ENCODE peak calls at places on chromosomes 6 and 20, in five cellular contexts. One of them, this sample, is unnamed.

GRCh38 chr6:166078294-166078693 is 89.4 kb downstream of the TBXT start:
- DNase-seq in IMR-90: peak; percentile 96
- DNase-seq in AG04450: peak; percentile 89
- DNase-seq in body of pancreas: peak; percentile 20
- DNase-seq in CD4-positive, alpha-beta T cell: no peak
- DNase-seq in this sample: no peak

GRCh38 chr20:46894579-46894958 is at the start of gene EYA2:
- DNase-seq in AG04450: no peak
- DNase-seq in IMR-90: peak; percentile 25
- DNase-seq in CD4-positive, alpha-beta T cell: no peak
- DNase-seq in body of pancreas: no peak
- DNase-seq in this sample: no peak

GRCh38 chr20:54727490-54727889 is 252.1 kb downstream of the DOK5 start:
- DNase-seq in IMR-90: no peak
- DNase-seq in body of pancreas: no peak
- DNase-seq in CD4-positive, alpha-beta T cell: no peak
- DNase-seq in AG04450: no peak
- DNase-seq in this sample: no peak

GRCh38 chr6:33018904-33019303 is 9.5 kb upstream of the HLA-DOA start:
- DNase-seq in body of pancreas: peak; percentile 84
- DNase-seq in AG04450: no peak
- DNase-seq in IMR-90: peak; percentile 47
- DNase-seq in CD4-positive, alpha-beta T cell: no peak
- DNase-seq in this sample: peak; percentile 91

GRCh38 chr6:31356946-31357466 is at the start of gene HLA-B:
- DNase-seq in AG04450: peak; percentile 47
- DNase-seq in body of pancreas: peak; percentile 80
- DNase-seq in CD4-positive, alpha-beta T cell: peak; percentile 88
- DNase-seq in IMR-90: peak; percentile 87
- DNase-seq in this sample: peak; percentile 83

GRCh38 chr6:112221561-112221960 is 32.8 kb downstream of the LAMA4 start:
- DNase-seq in IMR-90: no peak
- DNase-seq in CD4-positive, alpha-beta T cell: no peak
- DNase-seq in body of pancreas: no peak
- DNase-seq in AG04450: no peak
- DNase-seq in this sample: no peak

GRCh38 chr6:141451176-141451507 is 681.6 kb upstream of the GJE1 start:
- DNase-seq in IMR-90: no peak
- DNase-seq in body of pancreas: no peak
- DNase-seq in CD4-positive, alpha-beta T cell: no peak
- DNase-seq in AG04450: no peak
- DNase-seq in this sample: no peak

GRCh38 chr6:42963855-42964605 is 3.5 kb downstream of the GNMT start:
- DNase-seq in CD4-positive, alpha-beta T cell: no peak
- DNase-seq in AG04450: peak; percentile 20
- DNase-seq in body of pancreas: peak; percentile 57
- DNase-seq in IMR-90: peak; percentile 58
- DNase-seq in this sample: no peak

GRCh38 chr6:116298968-116299367 is 19.2 kb upstream of the TSPYL1 start:
- DNase-seq in CD4-positive, alpha-beta T cell: no peak
- DNase-seq in IMR-90: no peak
- DNase-seq in body of pancreas: no peak
- DNase-seq in AG04450: no peak
- DNase-seq in this sample: no peak

GRCh38 chr6:17930321-17930993 is 57.0 kb downstream of the KIF13A start:
- DNase-seq in IMR-90: peak; percentile 40
- DNase-seq in CD4-positive, alpha-beta T cell: no peak
- DNase-seq in AG04450: no peak
- DNase-seq in body of pancreas: no peak
- DNase-seq in this sample: no peak

GRCh38 chr6:161242779-161243693 is 30.8 kb downstream of the AGPAT4 start:
- DNase-seq in CD4-positive, alpha-beta T cell: no peak
- DNase-seq in body of pancreas: no peak
- DNase-seq in IMR-90: peak; percentile 41
- DNase-seq in AG04450: no peak
- DNase-seq in this sample: peak; percentile 60

GRCh38 chr6:85346196-85346595 is 103.7 kb upstream of the NT5E start:
- DNase-seq in body of pancreas: no peak
- DNase-seq in CD4-positive, alpha-beta T cell: no peak
- DNase-seq in IMR-90: no peak
- DNase-seq in AG04450: no peak
- DNase-seq in this sample: no peak

GRCh38 chr6:43634702-43635303 is 837 bp upstream of the MAD2L1BP start:
- DNase-seq in CD4-positive, alpha-beta T cell: no peak
- DNase-seq in body of pancreas: no peak
- DNase-seq in IMR-90: no peak
- DNase-seq in AG04450: no peak
- DNase-seq in this sample: no peak

GRCh38 chr6:124997196-124997875 is 35.1 kb downstream of the RNF217 start:
- DNase-seq in body of pancreas: no peak
- DNase-seq in CD4-positive, alpha-beta T cell: no peak
- DNase-seq in AG04450: no peak
- DNase-seq in IMR-90: no peak
- DNase-seq in this sample: no peak

GRCh38 chr6:24831771-24832718 is 33.3 kb upstream of the ARMH2 start:
- DNase-seq in IMR-90: peak; percentile 40
- DNase-seq in AG04450: no peak
- DNase-seq in CD4-positive, alpha-beta T cell: no peak
- DNase-seq in body of pancreas: no peak
- DNase-seq in this sample: no peak

GRCh38 chr6:131029661-131030297 is 33.3 kb downstream of the EPB41L2 start:
- DNase-seq in body of pancreas: no peak
- DNase-seq in IMR-90: peak; percentile 65
- DNase-seq in CD4-positive, alpha-beta T cell: no peak
- DNase-seq in AG04450: no peak
- DNase-seq in this sample: no peak

GRCh38 chr6:21219241-21219640 is 374.3 kb upstream of the SOX4 start:
- DNase-seq in CD4-positive, alpha-beta T cell: no peak
- DNase-seq in AG04450: no peak
- DNase-seq in body of pancreas: no peak
- DNase-seq in IMR-90: no peak
- DNase-seq in this sample: no peak

GRCh38 chr6:27553123-27553904 is 80.4 kb upstream of the ZNF184 start:
- DNase-seq in body of pancreas: no peak
- DNase-seq in CD4-positive, alpha-beta T cell: no peak
- DNase-seq in IMR-90: peak; percentile 57
- DNase-seq in AG04450: no peak
- DNase-seq in this sample: no peak

GRCh38 chr20:37042986-37043972 is 52.5 kb downstream of the RBL1 start:
- DNase-seq in CD4-positive, alpha-beta T cell: no peak
- DNase-seq in body of pancreas: peak; percentile 3
- DNase-seq in AG04450: no peak
- DNase-seq in IMR-90: no peak
- DNase-seq in this sample: no peak

GRCh38 chr20:17083738-17084137 is 143.1 kb upstream of the PCSK2 start:
- DNase-seq in body of pancreas: no peak
- DNase-seq in IMR-90: peak; percentile 10
- DNase-seq in CD4-positive, alpha-beta T cell: no peak
- DNase-seq in AG04450: no peak
- DNase-seq in this sample: no peak

GRCh38 chr6:131400054-131400781 is 172.8 kb upstream of the ARG1 start:
- DNase-seq in IMR-90: peak; percentile 67
- DNase-seq in body of pancreas: no peak
- DNase-seq in AG04450: peak; percentile 21
- DNase-seq in CD4-positive, alpha-beta T cell: no peak
- DNase-seq in this sample: no peak

GRCh38 chr20:10919549-10920140 is 245.8 kb upstream of the JAG1 start:
- DNase-seq in IMR-90: peak; percentile 86
- DNase-seq in body of pancreas: no peak
- DNase-seq in AG04450: no peak
- DNase-seq in CD4-positive, alpha-beta T cell: no peak
- DNase-seq in this sample: no peak

GRCh38 chr20:59669451-59669850 is 65.1 kb downstream of the PHACTR3 start:
- DNase-seq in AG04450: no peak
- DNase-seq in CD4-positive, alpha-beta T cell: no peak
- DNase-seq in IMR-90: no peak
- DNase-seq in body of pancreas: no peak
- DNase-seq in this sample: no peak
- H3K9me3 ChIP-seq in AG04450: peaks cover 28% of the 10 kb centered on the region
- H3K9me3 ChIP-seq in CD4-positive, alpha-beta T cell: no peaks in the 10 kb centered on the region
- H3K9me3 ChIP-seq in IMR-90: peaks cover 56% of the 10 kb centered on the region
- H3K9me3 ChIP-seq in body of pancreas: no peaks in the 10 kb centered on the region
- H3K9me3 ChIP-seq in this sample: no peaks in the 10 kb centered on the region

GRCh38 chr20:35285806-35286076 is 1.2 kb upstream of the EIF6 start:
- DNase-seq in AG04450: no peak
- DNase-seq in body of pancreas: no peak
- DNase-seq in CD4-positive, alpha-beta T cell: no peak
- DNase-seq in IMR-90: peak; percentile 31
- DNase-seq in this sample: no peak

GRCh38 chr20:35281506-35282101 is 3.0 kb downstream of the EIF6 start:
- DNase-seq in CD4-positive, alpha-beta T cell: no peak
- DNase-seq in AG04450: no peak
- DNase-seq in IMR-90: no peak
- DNase-seq in body of pancreas: no peak
- DNase-seq in this sample: no peak

GRCh38 chr20:35284267-35284991 is at the start of gene EIF6:
- DNase-seq in CD4-positive, alpha-beta T cell: peak; percentile 47
- DNase-seq in AG04450: peak; percentile 55
- DNase-seq in IMR-90: peak; percentile 87
- DNase-seq in body of pancreas: peak; percentile 82
- DNase-seq in this sample: peak; percentile 78

GRCh38 chr20:35284992-35285805 is 627 bp upstream of the EIF6 start:
- DNase-seq in IMR-90: no peak
- DNase-seq in AG04450: no peak
- DNase-seq in body of pancreas: no peak
- DNase-seq in CD4-positive, alpha-beta T cell: no peak
- DNase-seq in this sample: no peak

DNA sequence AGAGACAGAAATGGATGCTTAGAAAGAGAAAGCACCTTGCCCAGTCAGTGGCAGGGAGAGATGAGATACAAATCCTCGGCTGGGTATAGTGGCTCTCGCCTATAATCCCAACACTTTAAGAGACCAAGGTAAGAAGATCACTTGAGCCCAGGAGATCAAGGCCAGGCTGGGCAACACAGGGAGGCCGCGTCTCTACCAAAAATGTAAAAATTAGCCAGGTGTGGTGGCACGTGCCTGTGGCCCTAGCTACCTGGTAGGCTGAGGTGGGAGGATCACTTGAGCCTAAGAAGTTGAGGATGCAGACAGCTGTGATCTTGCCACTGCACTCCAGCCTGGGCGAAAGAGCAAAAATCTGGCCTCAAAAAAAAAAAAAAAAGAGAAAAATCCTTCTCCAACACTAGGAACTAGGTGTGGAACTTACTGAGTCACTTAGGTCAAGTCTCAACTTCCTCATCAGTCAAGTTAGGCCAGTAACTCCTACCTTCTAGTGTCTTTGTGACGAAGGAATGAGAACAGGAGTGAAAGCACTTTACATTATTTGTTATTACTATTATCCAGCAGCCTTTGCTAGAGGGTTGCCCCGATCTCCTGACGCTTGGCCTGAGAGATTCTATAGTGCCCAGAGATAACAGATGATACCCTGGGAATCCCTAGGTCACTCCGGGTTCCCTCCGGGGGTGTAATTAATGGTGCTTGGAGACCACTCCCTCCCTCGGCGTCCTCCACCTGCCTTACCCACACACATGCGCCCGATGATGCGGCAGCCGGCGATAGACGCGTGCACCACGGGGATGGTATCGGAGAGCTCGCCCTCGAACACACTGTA is 918 bp downstream of the EIF6 start:
- DNase-seq in IMR-90: no peak
- DNase-seq in body of pancreas: no peak
- DNase-seq in AG04450: no peak
- DNase-seq in CD4-positive, alpha-beta T cell: no peak
- DNase-seq in this sample: no peak
- H3K9me3 ChIP-seq in IMR-90: no peaks in the 10 kb centered on the region
- H3K9me3 ChIP-seq in body of pancreas: no peaks in the 10 kb centered on the region
- H3K9me3 ChIP-seq in AG04450: peaks cover 5% of the 10 kb centered on the region
- H3K9me3 ChIP-seq in CD4-positive, alpha-beta T cell: no peaks in the 10 kb centered on the region
- H3K9me3 ChIP-seq in this sample: no peaks in the 10 kb centered on the region

DNA sequence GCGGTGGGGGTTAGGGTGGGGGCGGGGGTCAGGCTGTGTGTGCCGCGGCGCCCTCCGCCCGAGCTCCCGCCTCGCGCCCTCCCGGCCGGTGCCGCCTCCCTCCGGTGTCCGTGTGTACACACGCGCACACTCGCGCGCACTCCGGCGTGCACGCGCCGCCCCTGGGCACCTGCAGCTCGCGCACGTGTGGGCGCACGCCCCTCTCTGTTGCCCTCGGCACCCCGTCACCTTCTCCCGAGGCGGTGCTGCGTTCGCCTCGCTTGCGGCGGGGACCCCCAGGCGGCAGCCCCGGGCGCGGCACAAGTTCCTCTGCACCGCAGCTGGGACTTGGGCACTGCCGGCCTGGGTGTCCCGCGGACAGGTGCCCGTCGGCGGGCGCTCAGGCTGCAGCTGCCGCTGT is 525 bp downstream of the MACROD2 start:
- DNase-seq in IMR-90: no peak
- DNase-seq in CD4-positive, alpha-beta T cell: no peak
- DNase-seq in body of pancreas: peak; percentile 68
- DNase-seq in AG04450: no peak
- DNase-seq in this sample: no peak
- H3K9me3 ChIP-seq in IMR-90: peaks cover 9% of the 10 kb centered on the region
- H3K9me3 ChIP-seq in CD4-positive, alpha-beta T cell: peaks cover 8% of the 10 kb centered on the region
- H3K9me3 ChIP-seq in body of pancreas: no peaks in the 10 kb centered on the region
- H3K9me3 ChIP-seq in AG04450: peaks cover 12% of the 10 kb centered on the region
- H3K9me3 ChIP-seq in this sample: peaks cover 11% of the 10 kb centered on the region

GRCh38 chr6:328924-329323 is 36.6 kb downstream of the DUSP22 start:
- DNase-seq in CD4-positive, alpha-beta T cell: no peak
- DNase-seq in body of pancreas: no peak
- DNase-seq in AG04450: no peak
- DNase-seq in IMR-90: no peak
- DNase-seq in this sample: no peak

GRCh38 chr6:327538-328183 is 35.4 kb downstream of the DUSP22 start:
- DNase-seq in AG04450: no peak
- DNase-seq in body of pancreas: no peak
- DNase-seq in CD4-positive, alpha-beta T cell: no peak
- DNase-seq in IMR-90: peak; percentile 35
- DNase-seq in this sample: no peak

GRCh38 chr6:324729-325125 is 32.4 kb downstream of the DUSP22 start:
- DNase-seq in CD4-positive, alpha-beta T cell: no peak
- DNase-seq in IMR-90: no peak
- DNase-seq in body of pancreas: no peak
- DNase-seq in AG04450: no peak
- DNase-seq in this sample: no peak

GRCh38 chr6:328184-328670 is 35.9 kb downstream of the DUSP22 start:
- DNase-seq in AG04450: peak; percentile 70
- DNase-seq in IMR-90: peak; percentile 92
- DNase-seq in CD4-positive, alpha-beta T cell: no peak
- DNase-seq in body of pancreas: peak; percentile 63
- DNase-seq in this sample: peak; percentile 87

DNA sequence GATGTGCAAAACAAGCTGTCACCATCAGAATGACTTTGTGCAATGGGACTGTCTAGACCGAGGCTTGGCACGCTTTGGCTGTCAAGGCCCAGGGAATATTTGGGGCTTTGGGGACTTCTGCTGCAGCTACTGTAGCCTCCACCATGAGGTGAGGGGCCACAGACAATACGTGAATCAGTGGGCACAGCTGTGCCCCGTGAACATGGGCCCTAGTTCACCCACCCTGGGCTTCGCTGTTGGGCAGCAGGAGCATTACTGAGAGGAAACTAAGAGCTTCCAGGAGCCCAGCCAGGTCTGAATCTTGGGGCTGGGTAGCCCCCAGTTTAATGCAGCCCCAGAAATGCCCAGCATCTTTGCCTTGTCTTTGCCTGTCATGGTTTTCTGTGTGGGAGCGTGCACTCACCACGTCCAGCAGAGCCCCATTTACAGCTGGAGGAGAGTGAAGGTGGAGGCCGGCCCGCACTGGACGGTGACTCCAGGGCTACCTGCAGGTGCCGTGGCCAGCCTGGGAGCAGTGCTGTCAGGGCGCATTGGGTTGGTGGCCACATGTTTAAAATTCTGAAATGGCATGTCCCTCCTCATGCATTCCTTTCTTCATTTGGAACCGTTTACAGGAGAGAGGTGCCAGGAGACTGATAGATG is 34.7 kb downstream of the DUSP22 start:
- DNase-seq in CD4-positive, alpha-beta T cell: no peak
- DNase-seq in AG04450: no peak
- DNase-seq in IMR-90: no peak
- DNase-seq in body of pancreas: no peak
- DNase-seq in this sample: no peak
- H3K9me3 ChIP-seq in CD4-positive, alpha-beta T cell: no peaks in the 10 kb centered on the region
- H3K9me3 ChIP-seq in AG04450: peaks cover 52% of the 10 kb centered on the region
- H3K9me3 ChIP-seq in IMR-90: peaks cover 2% of the 10 kb centered on the region
- H3K9me3 ChIP-seq in body of pancreas: no peaks in the 10 kb centered on the region
- H3K9me3 ChIP-seq in this sample: no peaks in the 10 kb centered on the region

This sample was measured in right atrium auricular region.